ENCODE peak calls at places on chromosomes 7 and 10, in ten cellular contexts. N is GM10248; M is stimulated activated CD4-positive, alpha-beta T cell treated with anti-CD3 and anti-CD28 coated beads, Interleukin-1b, Interleukin-23, amount 100 ng/mL, for 1 hour; X is posterior cingulate gyrus; V is iPS-NIHi11; I is central memory CD4-positive, alpha-beta T cell; J is thoracic aorta; O is naive thymus-derived CD4-positive, alpha-beta T cell; L is heart left ventricle; Y is H7. H is an unnamed sample.

GRCh38 chr10:112246-112645 is 23.0 kb upstream of the ZMYND11 start:
- DNase-seq in N (no peak), M (no peak), X (no peak), V (no peak), I (no peak), J (no peak), O (no peak), L (no peak), Y (no peak), H (no peak)

GRCh38 chr10:103708627-103709288 is 146.6 kb downstream of the SH3PXD2A start:
- DNase-seq in N (no peak), M (no peak), X (no peak), V (no peak), I (no peak), J (no peak), O (no peak), L (no peak), Y (peak), H (no peak)

GRCh38 chr7:55113760-55114541 is 95.1 kb downstream of the EGFR start:
- DNase-seq in N (no peak), M (no peak), X (no peak), V (no peak), I (no peak), J (no peak), O (no peak), L (no peak), Y (no peak), H (no peak)

GRCh38 chr10:95352684-95353083 is 61.9 kb upstream of the PDLIM1 start:
- DNase-seq in N (no peak), M (no peak), X (no peak), V (no peak), I (no peak), J (no peak), O (no peak), L (no peak), Y (no peak), H (no peak)

GRCh38 chr10:108454224-108454623 is 1289.7 kb upstream of the SORCS1 start:
- DNase-seq in N (no peak), M (no peak), X (no peak), V (no peak), I (no peak), J (no peak), O (no peak), L (no peak), Y (no peak), H (no peak)

GRCh38 chr7:82506702-82507101 is 63.1 kb upstream of the CACNA2D1 start:
- DNase-seq in N (no peak), M (no peak), X (peak), V (no peak), I (no peak), J (peak), O (no peak), L (no peak), Y (peak), H (peak)

GRCh38 chr10:11108356-11108755 is 90.7 kb downstream of the CELF2 start:
- DNase-seq in N (no peak), M (no peak), X (no peak), V (no peak), I (no peak), J (no peak), O (no peak), L (no peak), Y (no peak), H (no peak)

GRCh38 chr10:17067549-17068264 is 61.9 kb downstream of the CUBN start:
- DNase-seq in N (no peak), M (no peak), X (no peak), V (no peak), I (peak), J (no peak), O (no peak), L (no peak), Y (no peak), H (no peak)

GRCh38 chr10:97131702-97132101 is 54.1 kb downstream of the SLIT1 start:
- DNase-seq in N (no peak), M (no peak), X (peak), V (no peak), I (no peak), J (no peak), O (no peak), L (no peak), Y (no peak), H (no peak)

GRCh38 chr7:85285502-85285901 is 98.6 kb upstream of the SEMA3D start:
- DNase-seq in N (no peak), M (no peak), X (no peak), V (no peak), I (no peak), J (no peak), O (no peak), L (no peak), Y (no peak), H (no peak)

GRCh38 chr10:35635576-35635975 is 6.5 kb downstream of the FZD8 start:
- DNase-seq in N (peak), M (no peak), X (no peak), V (peak), I (peak), J (no peak), O (peak), L (no peak), Y (peak), H (peak)

GRCh38 chr7:18541189-18541870 is 45.8 kb downstream of the HDAC9 start:
- DNase-seq in N (no peak), M (no peak), X (no peak), V (peak), I (no peak), J (peak), O (no peak), L (peak), Y (no peak), H (peak)

GRCh38 chr10:70753026-70753663 is 32.0 kb downstream of the TBATA start:
- DNase-seq in N (no peak), M (no peak), X (peak), V (no peak), I (no peak), J (no peak), O (no peak), L (no peak), Y (no peak), H (no peak)

GRCh38 chr7:113113912-113114311 is 4.4 kb downstream of the SMIM30 start:
- DNase-seq in N (no peak), M (no peak), X (no peak), V (peak), I (no peak), J (no peak), O (no peak), L (no peak), Y (no peak), H (no peak)

GRCh38 chr7:8035647-8036518 is 67.3 kb downstream of the GLCCI1 start:
- DNase-seq in N (no peak), M (no peak), X (no peak), V (peak), I (peak), J (no peak), O (no peak), L (no peak), Y (peak), H (peak)

GRCh38 chr10:86364551-86365345 is 1.8 kb downstream of the GRID1 start:
- DNase-seq in N (no peak), M (no peak), X (no peak), V (peak), I (no peak), J (no peak), O (no peak), L (peak), Y (peak), H (no peak)

GRCh38 chr10:132471125-132471451 is 66.5 kb upstream of the INPP5A start:
- DNase-seq in N (no peak), M (no peak), X (no peak), V (no peak), I (no peak), J (no peak), O (no peak), L (no peak), Y (no peak), H (no peak)

GRCh38 chr7:82179311-82179710 is 264.3 kb downstream of the CACNA2D1 start:
- DNase-seq in N (no peak), M (no peak), X (no peak), V (no peak), I (no peak), J (no peak), O (no peak), L (no peak), Y (no peak), H (no peak)

GRCh38 chr10:43574035-43574892 is at the start of gene ZNF239:
- DNase-seq in N (peak), M (peak), X (peak), V (peak), I (peak), J (peak), O (peak), L (peak), Y (peak), H (peak)

GRCh38 chr10:99996934-99997648 is 12.7 kb downstream of the DNMBP start:
- DNase-seq in N (no peak), M (no peak), X (no peak), V (no peak), I (no peak), J (no peak), O (no peak), L (no peak), Y (no peak), H (no peak)

GRCh38 chr7:28989596-28989980 is 31.5 kb upstream of the TRIL start:
- DNase-seq in N (no peak), M (no peak), X (no peak), V (no peak), I (no peak), J (no peak), O (no peak), L (no peak), Y (no peak), H (no peak)

GRCh38 chr10:62594093-62594520 is 210.4 kb upstream of the ADO start:
- DNase-seq in N (peak), M (peak), X (peak), V (peak), I (peak), J (no peak), O (peak), L (peak), Y (peak), H (peak)

GRCh38 chr10:13614530-13615332 is 28.0 kb downstream of the PRPF18 start:
- DNase-seq in N (no peak), M (no peak), X (no peak), V (peak), I (no peak), J (no peak), O (no peak), L (no peak), Y (peak), H (peak)

GRCh38 chr10:115956225-115957009 is 316.6 kb downstream of the GFRA1 start:
- DNase-seq in N (no peak), M (no peak), X (no peak), V (no peak), I (no peak), J (no peak), O (no peak), L (no peak), Y (no peak), H (no peak)

GRCh38 chr10:44963772-44964633 is 4.4 kb downstream of the RASSF4 start:
- DNase-seq in N (no peak), M (no peak), X (peak), V (no peak), I (no peak), J (no peak), O (no peak), L (peak), Y (peak), H (no peak)

GRCh38 chr7:80348221-80348620 is 163.6 kb downstream of the GNAT3 start:
- DNase-seq in N (no peak), M (no peak), X (no peak), V (no peak), I (no peak), J (no peak), O (no peak), L (no peak), Y (no peak), H (no peak)